ENCODE peak calls at places on chromosome 4, in four cellular contexts. Q is lower leg skin, X is testis, N is AML-193. D is an unnamed sample.

GRCh38 chr4:110071466-110071865 is 126.9 kb downstream of the ELOVL6 start:
- DNase-seq in Q (no peak), X (no peak), N (no peak), D (no peak)

GRCh38 chr4:67909910-67910905 is 26.4 kb upstream of the TMPRSS11D start:
- DNase-seq in Q (no peak), X (no peak), N (peak; percentile 49), D (no peak)

GRCh38 chr4:48047421-48047844 is 30.9 kb downstream of the NIPAL1 start:
- DNase-seq in X (no peak), N (peak; percentile 53), Q (no peak), D (no peak)

GRCh38 chr4:151099976-151100417 is 569 bp downstream of the RPS3A start:
- DNase-seq in N (no peak), X (no peak), Q (no peak), D (no peak)

GRCh38 chr4:8123389-8123788 is 35.2 kb downstream of the ABLIM2 start:
- DNase-seq in X (no peak), N (no peak), Q (no peak), D (no peak)

GRCh38 chr4:54852061-54852460 is 194.3 kb downstream of the KIT start:
- DNase-seq in N (no peak), Q (no peak), X (no peak), D (no peak)

GRCh38 chr4:56048621-56049427 is 100.1 kb downstream of the CEP135 start:
- DNase-seq in N (no peak), X (peak; percentile 66), Q (peak; percentile 15), D (peak; percentile 76)

GRCh38 chr4:56226579-56226978 is 160.7 kb downstream of the AASDH start:
- DNase-seq in X (no peak), Q (no peak), N (no peak), D (no peak)

GRCh38 chr4:161952382-161952781 is 211.4 kb downstream of the FSTL5 start:
- DNase-seq in N (no peak), X (no peak), Q (no peak), D (no peak)

GRCh38 chr4:4274226-4274625 is 15.7 kb downstream of the LYAR start:
- DNase-seq in X (no peak), Q (no peak), N (no peak), D (no peak)

GRCh38 chr4:127965803-127966175 is 583 bp downstream of the ABHD18 start:
- DNase-seq in N (no peak), Q (peak; percentile 33), X (peak; percentile 75), D (no peak)

GRCh38 chr4:167321299-167321698 is 87.0 kb upstream of the SPOCK3 start:
- DNase-seq in Q (no peak), X (no peak), N (no peak), D (no peak)

GRCh38 chr4:23986270-23986669 is 96.4 kb upstream of the PPARGC1A start:
- DNase-seq in Q (no peak), N (no peak), X (no peak), D (no peak)

GRCh38 chr4:158778712-158779111 is 9.9 kb downstream of the FNIP2 start:
- DNase-seq in N (no peak), X (no peak), Q (no peak), D (no peak)

GRCh38 chr4:136737066-136737465 is 795.2 kb downstream of the PCDH18 start:
- DNase-seq in X (no peak), N (no peak), Q (no peak), D (no peak)

GRCh38 chr4:151486166-151486565 is 77.2 kb downstream of the FHIP1A start:
- DNase-seq in X (no peak), N (no peak), Q (no peak), D (no peak)

GRCh38 chr4:70994069-70994366 is 569 bp downstream of the DCK start:
- DNase-seq in Q (no peak), N (peak; percentile 16), X (no peak), D (no peak)

GRCh38 chr4:156581693-156582092 is 389.9 kb downstream of the PDGFC start:
- DNase-seq in Q (no peak), X (no peak), N (no peak), D (no peak)

GRCh38 chr4:122874194-122874593 is 47.6 kb downstream of the FGF2 start:
- DNase-seq in X (no peak), Q (no peak), N (peak; percentile 14), D (no peak)

GRCh38 chr4:108058685-108059440 is 69.2 kb downstream of the HADH start:
- DNase-seq in Q (peak; percentile 21), X (no peak), N (no peak), D (no peak)

GRCh38 chr4:52824603-52825310 is 37.4 kb upstream of the RASL11B start:
- DNase-seq in Q (no peak), X (no peak), N (no peak), D (no peak)

GRCh38 chr4:187128971-187129370 is 405.3 kb upstream of the FAT1 start:
- DNase-seq in X (no peak), N (no peak), Q (no peak), D (no peak)

GRCh38 chr4:17494258-17494657 is 17.6 kb downstream of the QDPR start:
- DNase-seq in X (no peak), Q (no peak), N (no peak), D (no peak)

GRCh38 chr4:185755451-185755850 is 56.5 kb downstream of the SORBS2 start:
- DNase-seq in X (no peak), N (no peak), Q (no peak), D (no peak)

GRCh38 chr4:157018920-157019490 is 47.4 kb upstream of the PDGFC start:
- DNase-seq in Q (no peak), X (no peak), N (no peak), D (no peak)

GRCh38 chr4:165011403-165011802 is 20.4 kb upstream of the TRIM60 start:
- DNase-seq in N (no peak), Q (no peak), X (no peak), D (no peak)

GRCh38 chr4:83639849-83640493 is 104.1 kb downstream of the GPAT3 start:
- DNase-seq in Q (peak; percentile 74), X (peak; percentile 82), N (peak; percentile 48), D (peak; percentile 64)

GRCh38 chr4:7273741-7274297 is 81.5 kb downstream of the SORCS2 start:
- DNase-seq in N (no peak), Q (no peak), X (no peak), D (no peak)

GRCh38 chr4:140568507-140569306 is at the start of gene UCP1:
- DNase-seq in N (no peak), X (peak; percentile 25), Q (no peak), D (peak; percentile 73)

GRCh38 chr4:171390626-171391025 is 422.6 kb upstream of the GALNTL6 start:
- DNase-seq in X (no peak), Q (no peak), N (no peak), D (no peak)

GRCh38 chr4:80173387-80173786 is 23.9 kb upstream of the PRDM8 start:
- DNase-seq in X (no peak), Q (no peak), N (peak; percentile 17), D (no peak)

GRCh38 chr4:173834151-173834550 is 304.1 kb upstream of the HAND2 start:
- DNase-seq in X (no peak), Q (no peak), N (peak; percentile 12), D (no peak)

GRCh38 chr4:118936406-118936805 is 47.8 kb downstream of the SYNPO2 start:
- DNase-seq in X (no peak), N (no peak), Q (no peak), D (no peak)

GRCh38 chr4:174066806-174067205 is 216.7 kb downstream of the FBXO8 start:
- DNase-seq in X (no peak), Q (no peak), N (no peak), D (no peak)

GRCh38 chr4:128275351-128275750 is 12.3 kb downstream of the PGRMC2 start:
- DNase-seq in Q (no peak), N (no peak), X (no peak), D (no peak)

GRCh38 chr4:160567634-160568033 is 1464.8 kb downstream of the RAPGEF2 start:
- DNase-seq in Q (no peak), N (no peak), X (no peak), D (no peak)

GRCh38 chr4:9703391-9703790 is 78.0 kb upstream of the DRD5 start:
- DNase-seq in N (peak; percentile 59), X (peak; percentile 78), Q (peak; percentile 52), D (peak; percentile 79)

GRCh38 chr4:184889683-184890082 is 63.9 kb upstream of the ACSL1 start:
- DNase-seq in X (no peak), N (no peak), Q (no peak), D (no peak)